ENCODE peak calls at places on chromosomes 7 and 10, in nine cellular contexts. W, A, P, C, U, M, H, S and Y are unnamed samples.

GRCh38 chr10:31134303-31134928 is 102.8 kb upstream of the ZNF438 start:
- DNase-seq in H (no peak), S (peak; percentile 89), C (no peak), A (no peak), U (peak; percentile 72), M (no peak), P (no peak), W (peak; percentile 36), Y (peak; percentile 39)

GRCh38 chr7:122577449-122578003 is 121.4 kb downstream of the RNF133 start:
- DNase-seq in A (no peak), U (no peak), P (no peak), M (no peak), S (no peak), C (no peak), W (no peak), H (no peak), Y (no peak)

GRCh38 chr10:126500866-126501265 is 112.6 kb upstream of the ADAM12 start:
- DNase-seq in W (no peak), M (no peak), C (no peak), P (peak; percentile 69), U (no peak), A (no peak), S (peak; percentile 88), H (no peak), Y (no peak)

GRCh38 chr7:5702876-5703571 is 78.4 kb downstream of the RNF216 start:
- DNase-seq in S (peak; percentile 75), C (no peak), M (peak; percentile 85), A (no peak), W (no peak), P (no peak), U (no peak), H (peak; percentile 75), Y (no peak)

GRCh38 chr10:110414563-110415309 is 83.0 kb upstream of the DUSP5 start:
- DNase-seq in M (peak; percentile 78), A (no peak), W (no peak), U (peak; percentile 89), S (peak; percentile 54), P (no peak), H (no peak), C (no peak), Y (no peak)

GRCh38 chr10:58414270-58415041 is 29.2 kb downstream of the TFAM start:
- DNase-seq in M (no peak), H (no peak), P (no peak), S (peak; percentile 64), C (no peak), W (no peak), U (peak; percentile 33), A (no peak), Y (peak; percentile 10)

GRCh38 chr10:69497611-69498390 is 46.5 kb downstream of the TSPAN15 start:
- DNase-seq in A (no peak), U (no peak), C (no peak), W (no peak), H (peak; percentile 12), M (peak; percentile 73), S (no peak), P (no peak), Y (no peak)

GRCh38 chr10:5547934-5548660 is 23.3 kb downstream of the CALML3 start:
- DNase-seq in P (no peak), H (no peak), U (no peak), M (peak; percentile 75), C (no peak), S (no peak), W (no peak), A (peak; percentile 73), Y (no peak)

GRCh38 chr7:45691155-45691656 is 117.0 kb downstream of the ADCY1 start:
- DNase-seq in C (no peak), P (no peak), S (no peak), W (no peak), H (no peak), U (no peak), M (peak; percentile 35), A (no peak), Y (no peak)

GRCh38 chr10:123529146-123529760 is 136.9 kb upstream of the GPR26 start:
- DNase-seq in A (no peak), W (no peak), M (peak; percentile 50), S (no peak), U (no peak), H (no peak), C (no peak), P (no peak), Y (no peak)

GRCh38 chr10:34479520-34480179 is 335.4 kb downstream of the PARD3 start:
- DNase-seq in S (no peak), A (no peak), H (no peak), U (no peak), M (no peak), W (no peak), C (no peak), P (no peak), Y (no peak)

GRCh38 chr7:124765401-124766352 is at the start of gene GPR37:
- DNase-seq in S (peak; percentile 37), U (peak; percentile 64), H (peak; percentile 55), P (no peak), A (peak; percentile 52), M (no peak), C (peak; percentile 55), W (peak; percentile 66), Y (peak; percentile 9)

GRCh38 chr10:29555746-29556481 is 78.9 kb downstream of the SVIL start:
- DNase-seq in U (no peak), M (no peak), P (peak; percentile 51), C (no peak), H (no peak), W (no peak), A (no peak), S (peak; percentile 92), Y (no peak)

GRCh38 chr7:44236333-44236728 is 35.6 kb downstream of the YKT6 start:
- DNase-seq in H (no peak), S (no peak), P (no peak), U (peak; percentile 50), W (no peak), A (no peak), C (no peak), M (no peak), Y (no peak)

GRCh38 chr7:117296066-117296465 is 26.8 kb downstream of the WNT2 start:
- DNase-seq in H (no peak), M (no peak), A (no peak), S (no peak), C (no peak), U (no peak), P (no peak), W (no peak), Y (no peak)

GRCh38 chr7:139909379-139910050 is 80.5 kb downstream of the TBXAS1 start:
- DNase-seq in U (no peak), W (no peak), C (no peak), S (no peak), A (no peak), H (no peak), M (no peak), P (peak; percentile 7), Y (no peak)

GRCh38 chr7:98215561-98216495 is 4.6 kb downstream of the BHLHA15 start:
- DNase-seq in P (no peak), A (no peak), C (no peak), H (no peak), U (no peak), S (no peak), M (no peak), W (no peak), Y (no peak)

GRCh38 chr10:121926669-121927360 is 1.0 kb downstream of the ATE1 start:
- DNase-seq in M (no peak), H (no peak), W (no peak), U (no peak), C (no peak), P (no peak), S (peak; percentile 14), A (no peak), Y (peak; percentile 48)

GRCh38 chr7:142308326-142308725 is 50.5 kb upstream of the PRSS58 start:
- DNase-seq in P (no peak), C (no peak), M (peak; percentile 74), H (no peak), U (no peak), W (no peak), S (no peak), A (no peak), Y (no peak)

GRCh38 chr7:125876436-125876835 is 946.8 kb upstream of the POT1 start:
- DNase-seq in A (no peak), U (no peak), S (no peak), M (no peak), P (no peak), W (no peak), H (no peak), C (no peak), Y (no peak)

GRCh38 chr10:11874568-11875182 is 51.5 kb downstream of the PROSER2 start:
- DNase-seq in M (no peak), S (peak; percentile 22), P (no peak), W (peak; percentile 25), A (no peak), U (peak; percentile 91), C (peak; percentile 72), H (peak; percentile 53), Y (no peak)